ENCODE peak calls at places on chromosomes 11 and 22, in seven cellular contexts. S is heart right ventricle; O is GM12878; I is stomach; L is CD8-positive, alpha-beta memory T cell; M is pancreas; J is CD4-positive, alpha-beta memory T cell. X is an unnamed sample.

GRCh38 chr22:24977370-24978230 is 25.1 kb downstream of the KIAA1671 start:
- DNase-seq in S (peak; percentile 62), O (no peak), I (no peak), L (no peak), M (peak; percentile 37), J (no peak), X (no peak)

GRCh38 chr11:3616721-3617460 is 24.9 kb downstream of the ART5 start:
- DNase-seq in S (no peak), O (no peak), I (no peak), L (no peak), M (no peak), J (no peak), X (no peak)

GRCh38 chr11:57482782-57483569 is 22.6 kb downstream of the RTN4RL2 start:
- DNase-seq in S (no peak), O (no peak), I (peak; percentile 44), L (peak; percentile 40), M (no peak), J (peak; percentile 49), X (no peak)

GRCh38 chr11:73236879-73237278 is 18.8 kb downstream of the P2RY2 start:
- DNase-seq in S (peak; percentile 69), O (no peak), I (peak; percentile 61), L (no peak), M (no peak), J (no peak), X (no peak)

GRCh38 chr11:14082338-14082737 is 119.8 kb downstream of the SPON1 start:
- DNase-seq in S (peak; percentile 32), O (no peak), I (no peak), L (no peak), M (no peak), J (no peak), X (no peak)

GRCh38 chr11:57154718-57155117 is 27.0 kb upstream of the LRRC55 start:
- DNase-seq in S (no peak), O (no peak), I (no peak), L (no peak), M (no peak), J (no peak), X (no peak)

GRCh38 chr11:128379587-128380279 is 207.6 kb downstream of the ETS1 start:
- DNase-seq in S (no peak), O (no peak), I (no peak), L (no peak), M (no peak), J (peak; percentile 44), X (no peak)

GRCh38 chr11:115769891-115770290 is 265.7 kb upstream of the CADM1 start:
- DNase-seq in S (no peak), O (no peak), I (no peak), L (no peak), M (no peak), J (no peak), X (no peak)

GRCh38 chr22:45007247-45007945 is 2.4 kb downstream of the PHF21B start:
- DNase-seq in S (peak; percentile 27), O (no peak), I (no peak), L (no peak), M (peak; percentile 25), J (no peak), X (no peak)

GRCh38 chr11:92453055-92453454 is 228.4 kb downstream of the FAT3 start:
- DNase-seq in S (no peak), O (no peak), I (no peak), L (no peak), M (no peak), J (no peak), X (no peak)

GRCh38 chr22:20899827-20900423 is 17.3 kb upstream of the CRKL start:
- DNase-seq in S (no peak), O (no peak), I (no peak), L (no peak), M (no peak), J (no peak), X (no peak)

GRCh38 chr11:87726511-87726910 is 448.7 kb downstream of the RAB38 start:
- DNase-seq in S (no peak), O (no peak), I (no peak), L (no peak), M (no peak), J (no peak), X (no peak)

GRCh38 chr22:23180301-23180892 is at the start of gene BCR:
- DNase-seq in S (peak; percentile 69), O (no peak), I (peak; percentile 83), L (peak; percentile 50), M (peak; percentile 62), J (peak; percentile 61), X (no peak)

GRCh38 chr11:128520886-128521696 is 66.3 kb downstream of the ETS1 start:
- DNase-seq in S (no peak), O (no peak), I (no peak), L (no peak), M (no peak), J (no peak), X (no peak)

GRCh38 chr11:16896716-16897115 is 117.5 kb downstream of the PLEKHA7 start:
- DNase-seq in S (no peak), O (no peak), I (no peak), L (no peak), M (no peak), J (no peak), X (no peak)

GRCh38 chr22:19882446-19883381 is 28.0 kb upstream of the GNB1L start:
- DNase-seq in S (no peak), O (no peak), I (no peak), L (no peak), M (no peak), J (no peak), X (no peak)

GRCh38 chr22:24407884-24408283 is 19.5 kb upstream of the ADORA2A start:
- DNase-seq in S (no peak), O (no peak), I (no peak), L (no peak), M (no peak), J (no peak), X (no peak)

GRCh38 chr11:59283311-59283710 is 70.6 kb upstream of the MPEG1 start:
- DNase-seq in S (no peak), O (no peak), I (no peak), L (no peak), M (no peak), J (no peak), X (peak; percentile 42)

GRCh38 chr22:42389137-42389536 is 43.1 kb downstream of the NFAM1 start:
- DNase-seq in S (no peak), O (no peak), I (no peak), L (no peak), M (no peak), J (no peak), X (no peak)

GRCh38 chr11:8256271-8257002 is 7.2 kb downstream of the LMO1 start:
- DNase-seq in S (no peak), O (no peak), I (no peak), L (no peak), M (no peak), J (no peak), X (no peak)

GRCh38 chr11:2516276-2517015 is 71.6 kb downstream of the KCNQ1 start:
- DNase-seq in S (no peak), O (no peak), I (peak; percentile 18), L (no peak), M (no peak), J (no peak), X (no peak)

GRCh38 chr22:27775698-27776409 is 25.7 kb downstream of the MN1 start:
- DNase-seq in S (no peak), O (no peak), I (no peak), L (no peak), M (no peak), J (no peak), X (no peak)

GRCh38 chr11:88175707-88176066 is 444 bp upstream of the RAB38 start:
- DNase-seq in S (no peak), O (no peak), I (no peak), L (no peak), M (no peak), J (no peak), X (no peak)

GRCh38 chr22:39472570-39473556 is 16.1 kb downstream of the MGAT3 start:
- DNase-seq in S (no peak), O (no peak), I (peak; percentile 72), L (no peak), M (no peak), J (no peak), X (no peak)

DNA sequence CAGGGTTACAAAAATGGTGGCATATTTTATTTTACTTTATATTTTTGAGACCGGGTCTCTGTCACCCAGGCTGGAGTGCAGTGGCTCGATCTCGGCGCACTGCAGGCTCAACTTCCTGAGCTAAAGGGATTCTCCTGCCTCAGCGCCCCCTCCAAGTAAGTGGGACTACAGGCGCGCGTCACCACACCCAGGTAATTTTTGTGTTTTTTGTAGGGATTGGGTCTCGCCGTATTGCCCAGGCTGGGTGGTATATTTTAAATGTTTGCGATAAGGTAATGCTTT is 652 bp upstream of the FOSL1 start:
- DNase-seq in S (no peak), O (no peak), I (no peak), L (no peak), M (no peak), J (no peak), X (no peak)
- H3K27me3 ChIP-seq in S (no peaks in the 10 kb centered on the region), O (no peaks in the 10 kb centered on the region), I (peaks cover 11% of the 10 kb centered on the region), L (peaks cover 6% of the 10 kb centered on the region), M (no peaks in the 10 kb centered on the region), J (peaks cover 4% of the 10 kb centered on the region), X (no peaks in the 10 kb centered on the region)

DNA sequence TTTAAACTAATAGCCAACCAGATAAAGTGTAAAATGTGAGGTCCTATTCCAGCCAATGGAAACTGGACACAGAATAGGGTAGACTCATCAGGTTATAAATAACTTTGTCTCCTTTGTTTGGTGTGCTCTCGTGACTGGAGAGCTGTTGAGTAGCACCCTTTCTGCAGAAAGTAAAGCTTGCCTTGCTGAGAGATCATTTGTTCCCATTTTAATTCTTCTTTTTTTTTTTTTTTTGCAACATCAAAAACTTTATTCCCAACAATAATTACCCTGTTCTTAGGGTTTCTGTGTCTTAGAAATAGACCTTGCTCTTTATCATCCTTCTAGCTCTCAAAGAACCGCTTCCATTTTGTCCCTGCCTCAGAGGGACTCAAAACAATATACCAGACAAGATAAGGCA is 220.4 kb downstream of the FAM76B start:
- DNase-seq in S (no peak), O (no peak), I (no peak), L (no peak), M (no peak), J (no peak), X (no peak)
- H3K4me3 ChIP-seq in S (no peak overlapping the region), O (no peak overlapping the region), I (no peak overlapping the region), L (no peak overlapping the region), M (no peak overlapping the region), J (no peak overlapping the region), X (no peak overlapping the region)

DNA sequence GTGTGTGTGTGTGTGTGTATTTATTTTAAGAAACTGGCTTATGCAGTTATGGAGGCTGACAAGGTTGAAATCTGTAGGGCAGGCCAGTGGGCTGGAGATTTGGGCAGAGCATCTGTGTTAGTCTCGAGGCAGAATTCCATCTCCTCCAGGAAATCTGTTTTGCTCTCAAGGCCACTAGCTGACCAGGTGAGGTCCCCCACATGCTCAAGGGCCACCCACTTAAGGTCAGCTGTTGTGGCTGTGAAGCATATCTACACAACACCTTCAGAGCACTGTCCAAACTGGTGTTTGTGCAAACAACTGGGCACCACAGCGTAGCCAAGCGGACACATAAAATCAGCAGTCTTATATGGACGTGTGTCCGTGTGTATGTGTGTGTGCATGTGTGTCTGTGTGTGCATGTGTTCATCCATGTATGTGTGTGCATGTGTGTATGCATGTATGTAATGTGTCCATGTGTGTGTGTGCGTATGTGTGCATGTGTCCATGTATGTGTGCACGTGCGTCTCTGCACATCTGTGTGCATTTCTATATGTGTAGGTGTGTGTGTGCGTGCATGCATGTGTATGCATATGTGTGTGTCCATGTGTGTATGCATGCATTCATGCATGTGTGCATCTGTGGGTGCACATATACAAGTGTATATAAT is 400.9 kb downstream of the BRD1 start:
- DNase-seq in S (no peak), O (no peak), I (no peak), L (no peak), M (no peak), J (no peak), X (no peak)
- H3K27me3 ChIP-seq in S (peaks cover 19% of the 10 kb centered on the region), O (no peaks in the 10 kb centered on the region), I (peaks cover 39% of the 10 kb centered on the region), L (no peaks in the 10 kb centered on the region), M (no peaks in the 10 kb centered on the region), J (no peaks in the 10 kb centered on the region), X (peaks cover 61% of the 10 kb centered on the region)

GRCh38 chr11:36598051-36598450 is at the start of gene RAG2:
- DNase-seq in S (no peak), O (no peak), I (no peak), L (no peak), M (no peak), J (no peak), X (no peak)
- H3K4me3 ChIP-seq in S (no peak within 1 kb of the TSS), O (no peak within 1 kb of the TSS), I (no peak within 1 kb of the TSS), L (no peak within 1 kb of the TSS), M (no peak within 1 kb of the TSS), J (no peak within 1 kb of the TSS), X (no peak within 1 kb of the TSS)

X was measured in esophagus muscularis mucosa.